ENCODE peak calls at places on chromosomes 11 and 22, in five cellular contexts. G is HepG2, C is K562, L is H1, O is GM12878. S is an unnamed sample.

GRCh38 chr22:29275167-29275566 is 7.1 kb downstream of the EWSR1 start:
- DNase-seq in G (no peak), C (no peak), L (no peak), O (no peak), S (no peak)

GRCh38 chr22:40367342-40367741 is 3.1 kb upstream of the SGSM3 start:
- DNase-seq in G (no peak), C (no peak), L (no peak), O (no peak), S (no peak)

GRCh38 chr11:64848214-64848778 is 3.8 kb upstream of the CDC42BPG start:
- DNase-seq in G (no peak), C (peak; percentile 30), L (no peak), O (no peak), S (no peak)

GRCh38 chr11:89463381-89463780 is 27.8 kb downstream of the NOX4 start:
- DNase-seq in G (no peak), C (no peak), L (no peak), O (no peak), S (no peak)

GRCh38 chr11:130598433-130598832 is 150.0 kb downstream of the ADAMTS15 start:
- DNase-seq in G (no peak), C (no peak), L (no peak), O (no peak), S (no peak)

GRCh38 chr11:35173011-35173511 is 34.1 kb downstream of the CD44 start:
- DNase-seq in G (peak; percentile 38), C (no peak), L (no peak), O (peak; percentile 35), S (no peak)

GRCh38 chr11:66639066-66639813 is 737 bp downstream of the RBM4 start:
- DNase-seq in G (peak; percentile 29), C (peak; percentile 41), L (no peak), O (no peak), S (no peak)

GRCh38 chr11:121416909-121417567 is 35.1 kb upstream of the SORL1 start:
- DNase-seq in G (no peak), C (no peak), L (no peak), O (peak; percentile 92), S (no peak)

GRCh38 chr11:66112640-66113098 is 42.6 kb downstream of the PACS1 start:
- DNase-seq in G (no peak), C (no peak), L (no peak), O (no peak), S (no peak)

GRCh38 chr22:39520874-39521857 is 804 bp downstream of the ATF4 start:
- DNase-seq in G (no peak), C (peak; percentile 84), L (no peak), O (no peak), S (no peak)

GRCh38 chr11:133835258-133836075 is 9.8 kb downstream of the SPATA19 start:
- DNase-seq in G (peak; percentile 61), C (peak; percentile 46), L (peak; percentile 68), O (peak; percentile 23), S (peak; percentile 47)

GRCh38 chr11:67632175-67632981 is 2.6 kb upstream of the NUDT8 start:
- DNase-seq in G (peak; percentile 71), C (no peak), L (no peak), O (no peak), S (no peak)

GRCh38 chr11:73977856-73978519 is 4.7 kb downstream of the UCP2 start:
- DNase-seq in G (no peak), C (no peak), L (no peak), O (no peak), S (no peak)

GRCh38 chr11:8127442-8127841 is 41.4 kb downstream of the RIC3 start:
- DNase-seq in G (no peak), C (no peak), L (no peak), O (no peak), S (no peak)

GRCh38 chr11:65133724-65134123 is 595 bp downstream of the SYVN1 start:
- DNase-seq in G (no peak), C (no peak), L (no peak), O (no peak), S (no peak)

GRCh38 chr11:73072935-73073481 is 69.1 kb downstream of the FCHSD2 start:
- DNase-seq in G (no peak), C (no peak), L (no peak), O (peak; percentile 72), S (no peak)

GRCh38 chr22:50547231-50547851 is 1.6 kb downstream of the KLHDC7B start:
- DNase-seq in G (no peak), C (no peak), L (no peak), O (no peak), S (no peak)

GRCh38 chr11:96014234-96014633 is 90.3 kb upstream of the MTMR2 start:
- DNase-seq in G (peak; percentile 97), C (no peak), L (no peak), O (peak; percentile 36), S (peak; percentile 16)

GRCh38 chr11:112292785-112293407 is 32.2 kb upstream of the PLET1 start:
- DNase-seq in G (no peak), C (no peak), L (no peak), O (no peak), S (no peak)

GRCh38 chr11:125215205-125215565 is 50.6 kb downstream of the PKNOX2 start:
- DNase-seq in G (no peak), C (no peak), L (no peak), O (no peak), S (no peak)

GRCh38 chr22:40889116-40889515 is 27.2 kb upstream of the DNAJB7 start:
- DNase-seq in G (no peak), C (no peak), L (no peak), O (no peak), S (no peak)

GRCh38 chr11:128831781-128832497 is 35.2 kb downstream of the KCNJ1 start:
- DNase-seq in G (no peak), C (no peak), L (no peak), O (peak; percentile 40), S (no peak)
- H3K9ac ChIP-seq in G (no peak overlapping the region), C (no peak overlapping the region), L (no peak overlapping the region), O (peak overlapping the region; percentile 18), S (no peak overlapping the region)

DNA sequence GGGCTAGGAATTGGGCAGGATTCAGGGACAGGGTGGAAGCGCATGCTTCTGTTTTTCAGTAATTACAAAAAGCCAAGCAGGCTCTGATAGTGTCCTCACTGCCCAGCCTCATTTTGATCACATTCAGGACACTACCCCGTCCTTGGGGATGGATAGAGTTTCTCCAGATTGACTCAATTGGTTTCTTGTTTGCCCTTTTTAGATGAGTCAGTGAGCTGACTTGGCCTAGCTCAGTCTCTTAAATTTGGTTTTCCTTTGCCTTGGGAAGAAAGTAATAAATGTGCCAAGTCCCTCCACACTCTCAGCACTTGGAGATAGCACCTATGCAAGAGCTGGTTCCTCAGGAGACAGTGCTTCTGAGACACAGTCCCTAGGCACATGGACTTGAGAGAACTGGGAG is 25.5 kb downstream of the DKK3 start:
- DNase-seq in G (no peak), C (no peak), L (no peak), O (no peak), S (no peak)
- TF ChIP-seq SP1 in G (no peak), C (no peak), L (no peak), O (no peak), S (no peak)

DNA sequence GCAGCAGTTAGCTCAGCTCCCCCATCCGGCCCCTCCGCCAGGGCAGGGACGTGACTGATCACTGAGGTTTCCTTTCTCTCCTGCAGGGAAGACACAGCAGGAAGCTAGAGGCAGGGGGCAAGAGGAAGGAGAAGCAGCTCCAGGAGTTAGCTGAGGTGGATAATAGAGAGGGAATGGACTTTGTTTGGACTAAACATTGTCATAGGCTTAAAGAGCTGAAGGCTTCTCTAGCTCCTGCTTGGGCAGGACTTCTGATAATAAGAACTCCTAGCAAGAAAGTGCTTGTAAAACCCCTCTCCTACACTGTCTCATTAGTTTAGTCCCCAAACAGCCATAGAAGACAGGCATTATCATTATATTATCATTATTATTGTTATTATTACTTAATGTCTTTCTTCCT is 53.7 kb downstream of the BUD13 start:
- DNase-seq in G (no peak), C (no peak), L (no peak), O (no peak), S (no peak)
- H3K27ac ChIP-seq in G (no peak overlapping the region), C (no peak overlapping the region), L (no peak overlapping the region), O (no peak overlapping the region), S (no peak overlapping the region)

GRCh38 chr22:37254867-37255233 is 10.8 kb upstream of the RAC2 start:
- DNase-seq in G (no peak), C (peak; percentile 47), L (no peak), O (no peak), S (no peak)
- H3K9ac ChIP-seq in G (no peak overlapping the region), C (no peak overlapping the region), L (no peak overlapping the region), O (no peak overlapping the region), S (no peak overlapping the region)

DNA sequence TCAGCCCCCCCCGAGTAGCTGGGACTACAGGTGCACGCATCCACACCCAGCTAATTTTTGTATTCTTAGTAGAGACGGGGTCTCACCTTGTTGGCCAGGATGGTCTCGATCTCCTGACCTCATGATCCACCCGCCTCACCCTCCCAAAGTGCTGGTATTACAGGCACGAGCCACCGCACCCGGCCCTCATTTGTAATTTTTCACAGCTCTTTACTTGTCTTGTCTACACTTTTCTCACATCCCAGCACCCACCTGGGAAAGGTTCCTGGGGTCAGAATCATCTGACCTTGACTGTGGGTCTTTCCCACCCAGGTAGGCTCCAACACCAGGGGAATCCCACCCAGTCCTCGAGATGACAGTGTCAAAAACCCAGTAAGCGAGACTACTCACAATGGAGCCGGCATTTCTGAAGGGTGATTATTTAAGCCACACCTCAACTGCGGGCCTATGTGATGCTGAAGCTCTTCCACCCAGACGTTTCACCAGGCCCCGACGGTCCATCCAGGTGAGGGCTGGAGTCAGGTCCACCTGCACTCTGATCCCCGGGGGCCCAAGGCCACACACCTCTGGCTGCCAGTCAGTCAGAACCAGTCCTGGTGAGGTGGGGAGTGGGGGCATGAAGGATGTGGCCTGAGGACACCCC is 23.4 kb downstream of the CELSR1 start:
- DNase-seq in G (no peak), C (no peak), L (no peak), O (peak; percentile 23), S (no peak)
- TF ChIP-seq SP1 in G (no peak), C (no peak), L (no peak), O (no peak), S (no peak)

GRCh38 chr11:12123177-12123576 is 12.8 kb downstream of the MICAL2 start:
- DNase-seq in G (no peak), C (no peak), L (no peak), O (no peak), S (no peak)
- H3K27ac ChIP-seq in G (no peak overlapping the region), C (no peak overlapping the region), L (no peak overlapping the region), O (no peak overlapping the region), S (no peak overlapping the region)

GRCh38 chr11:43012606-43013005 is 299.2 kb upstream of the API5 start:
- DNase-seq in G (no peak), C (no peak), L (no peak), O (no peak), S (no peak)

DNA sequence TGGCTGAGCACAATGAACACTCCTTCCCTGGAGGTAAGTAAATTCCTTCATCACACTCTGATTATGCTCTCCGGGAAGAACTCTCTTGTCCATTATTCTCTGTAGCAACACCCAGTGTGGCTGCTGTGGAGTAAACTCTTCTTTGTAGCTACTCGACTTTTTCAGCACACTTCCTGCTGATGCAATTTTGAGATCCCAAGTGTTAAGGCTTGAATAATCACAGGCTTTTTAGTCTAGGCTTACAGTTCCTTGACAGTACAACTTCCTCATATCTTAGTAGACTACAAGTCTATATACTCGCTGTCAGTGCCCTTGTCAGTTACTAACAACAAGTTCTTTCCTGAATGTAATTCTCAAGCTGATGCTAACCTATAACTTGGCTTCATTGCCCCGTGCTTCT is 301.8 kb upstream of the API5 start:
- DNase-seq in G (no peak), C (no peak), L (no peak), O (no peak), S (no peak)
- H3K9ac ChIP-seq in G (no peak overlapping the region), C (no peak overlapping the region), L (no peak overlapping the region), O (no peak overlapping the region), S (no peak overlapping the region)

GRCh38 chr22:27485842-27486241 is 315.7 kb downstream of the MN1 start:
- DNase-seq in G (no peak), C (no peak), L (no peak), O (no peak), S (no peak)
- TF ChIP-seq SP1 in G (no peak), C (no peak), L (no peak), O (no peak), S (no peak)

GRCh38 chr11:132263231-132263630 is 892.8 kb downstream of the NTM start:
- DNase-seq in G (no peak), C (no peak), L (no peak), O (no peak), S (no peak)
- H3K27ac ChIP-seq in G (no peak overlapping the region), C (no peak overlapping the region), L (no peak overlapping the region), O (no peak overlapping the region), S (no peak overlapping the region)